ENCODE peak calls at places on chromosomes 1 and 21, in eight cellular contexts. O is endothelial cell of umbilical vein; Y is testis; M is CD8-positive, alpha-beta memory T cell; Q is heart left ventricle; H is psoas muscle; D is A673; N is tibial artery. Z is an unnamed sample. For H3K4me1 and H3K9me3, the result is how much of the 10 kb centered on the place peaks cover.

GRCh38 chr1:61955261-61955660 is 213.0 kb downstream of the PATJ start:
- DNase-seq in O (no peak), Y (no peak), M (no peak), Q (no peak), H (no peak), D (no peak), N (no peak), Z (no peak)

GRCh38 chr1:47682198-47682597 is 244.4 kb downstream of the FOXD2 start:
- DNase-seq in O (no peak), Y (no peak), M (no peak), Q (no peak), H (no peak), D (no peak), N (no peak), Z (no peak)

GRCh38 chr1:181113061-181113695 is 24.7 kb downstream of the IER5 start:
- DNase-seq in O (no peak), Y (no peak), M (no peak), Q (no peak), H (peak), D (no peak), N (no peak), Z (no peak)

GRCh38 chr1:93908394-93909145 is 660 bp downstream of the GCLM start:
- DNase-seq in O (peak), Y (peak), M (peak), Q (peak), H (peak), D (peak), N (peak), Z (peak)

GRCh38 chr1:247362074-247362597 is 30.5 kb upstream of the ZNF496 start:
- DNase-seq in O (no peak), Y (no peak), M (no peak), Q (no peak), H (no peak), D (no peak), N (no peak), Z (no peak)

GRCh38 chr1:20402585-20403422 is 83.2 kb downstream of the CAMK2N1 start:
- DNase-seq in O (no peak), Y (no peak), M (no peak), Q (no peak), H (no peak), D (no peak), N (no peak), Z (no peak)

GRCh38 chr1:223479718-223480425 is 86.7 kb downstream of the CCDC185 start:
- DNase-seq in O (no peak), Y (no peak), M (no peak), Q (no peak), H (no peak), D (no peak), N (no peak), Z (no peak)

GRCh38 chr1:55007626-55008025 is 8.9 kb downstream of the BSND start:
- DNase-seq in O (no peak), Y (no peak), M (no peak), Q (no peak), H (no peak), D (no peak), N (no peak), Z (no peak)

GRCh38 chr1:56584910-56585528 is 5.7 kb upstream of the PLPP3 start:
- DNase-seq in O (peak), Y (peak), M (no peak), Q (no peak), H (no peak), D (peak), N (no peak), Z (no peak)

GRCh38 chr1:17565551-17565971 is 26.1 kb downstream of the ARHGEF10L start:
- DNase-seq in O (no peak), Y (no peak), M (no peak), Q (no peak), H (no peak), D (no peak), N (no peak), Z (no peak)

GRCh38 chr1:118899340-118899739 is 88.8 kb downstream of the TBX15 start:
- DNase-seq in O (no peak), Y (no peak), M (no peak), Q (no peak), H (no peak), D (no peak), N (no peak), Z (no peak)

GRCh38 chr1:8518490-8518801 is 200.5 kb downstream of the SLC45A1 start:
- DNase-seq in O (no peak), Y (no peak), M (no peak), Q (no peak), H (no peak), D (no peak), N (no peak), Z (no peak)
- H3K4me1 ChIP-seq in O (under half), Y (under half), M (under half), Q (under half), H (half or more), D (under half), N (under half), Z (under half)

DNA sequence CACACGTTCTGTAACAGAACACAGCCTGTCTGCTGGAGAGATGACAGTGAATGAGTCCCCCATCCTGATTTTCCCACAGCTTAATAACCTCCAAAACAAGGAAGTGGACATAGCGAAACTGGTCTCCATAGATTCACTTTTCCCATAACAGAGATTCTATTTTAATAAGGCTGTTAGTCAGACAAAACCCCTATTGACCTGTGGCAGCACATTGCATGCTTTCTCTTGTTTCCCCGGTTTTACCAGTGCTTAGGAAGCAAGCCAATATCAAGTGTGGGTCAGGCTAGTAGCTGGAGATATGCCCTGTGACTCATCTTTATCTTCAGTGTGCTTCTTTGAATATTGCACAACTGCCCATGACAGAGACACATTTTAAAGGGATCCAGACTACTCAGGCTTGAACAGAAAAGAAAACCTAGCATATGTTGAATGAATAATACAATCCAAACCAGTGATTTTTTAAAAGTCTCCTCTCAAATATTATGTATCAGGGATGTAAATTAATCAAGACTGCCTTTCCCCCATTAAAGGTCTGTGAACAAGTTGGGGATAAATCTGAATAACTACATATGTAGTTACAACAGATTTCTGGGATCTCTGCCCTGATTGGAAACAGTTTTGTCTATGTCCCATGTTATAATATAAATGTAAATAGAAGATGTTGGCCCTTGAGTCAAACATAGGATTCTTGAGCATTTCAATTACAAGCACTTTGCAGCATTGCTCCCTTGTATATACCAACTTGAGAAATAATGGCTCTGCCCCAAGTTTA is 11.9 kb upstream of the CLDN8 start:
- DNase-seq in O (no peak), Y (no peak), M (no peak), Q (peak), H (no peak), D (peak), N (no peak), Z (no peak)
- H3K9me3 ChIP-seq in O (under half), Y (under half), M (under half), Q (under half), H (under half), D (under half), N (under half), Z (under half)

GRCh38 chr1:229556551-229556950 is 2.0 kb downstream of the ABCB10 start:
- DNase-seq in O (no peak), Y (no peak), M (no peak), Q (no peak), H (no peak), D (no peak), N (no peak), Z (no peak)
- H3K27ac ChIP-seq in O (no peak), Y (no peak), M (no peak), Q (no peak), H (no peak), D (no peak), N (no peak), Z (no peak)

GRCh38 chr21:26072891-26073615 is 97.5 kb downstream of the APP start:
- DNase-seq in O (no peak), Y (no peak), M (no peak), Q (no peak), H (no peak), D (no peak), N (no peak), Z (no peak)
- H3K4me1 ChIP-seq in O (under half), Y (under half), M (under half), Q (under half), H (under half), D (half or more), N (under half), Z (under half)

DNA sequence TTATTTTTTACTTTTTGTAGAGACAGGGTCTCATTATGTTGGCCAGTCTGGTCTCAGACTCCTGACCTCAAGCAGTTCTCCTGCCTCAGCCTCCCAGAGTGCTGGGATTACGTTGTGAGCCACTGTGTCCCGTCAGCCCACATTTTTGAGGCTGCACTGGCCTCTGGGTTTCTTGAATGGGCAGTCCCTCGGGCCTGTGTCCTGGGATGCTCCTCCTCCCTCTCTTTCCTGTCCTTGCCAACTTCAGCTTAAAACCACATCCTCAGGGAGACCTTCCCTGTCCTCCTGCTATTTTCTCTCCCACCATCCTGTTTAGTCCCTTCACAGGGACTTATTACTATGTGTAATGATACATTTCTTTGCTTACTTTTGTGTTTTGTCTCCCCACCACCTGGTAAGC is 31.4 kb upstream of the LYST start:
- DNase-seq in O (no peak), Y (no peak), M (no peak), Q (no peak), H (no peak), D (no peak), N (no peak), Z (no peak)
- H3K9me3 ChIP-seq in O (under half), Y (under half), M (under half), Q (under half), H (under half), D (under half), N (under half), Z (under half)

GRCh38 chr1:92192246-92192645 is 25.5 kb upstream of the C1orf146 start:
- DNase-seq in O (no peak), Y (no peak), M (no peak), Q (no peak), H (no peak), D (no peak), N (no peak), Z (no peak)

GRCh38 chr1:92194516-92194915 is 23.2 kb upstream of the C1orf146 start:
- DNase-seq in O (no peak), Y (no peak), M (no peak), Q (no peak), H (no peak), D (no peak), N (no peak), Z (no peak)

GRCh38 chr1:92186081-92186480 is 31.6 kb upstream of the C1orf146 start:
- DNase-seq in O (no peak), Y (no peak), M (no peak), Q (no peak), H (no peak), D (no peak), N (no peak), Z (no peak)

GRCh38 chr1:92188436-92189255 is 29.1 kb upstream of the C1orf146 start:
- DNase-seq in O (no peak), Y (no peak), M (no peak), Q (no peak), H (no peak), D (peak), N (no peak), Z (no peak)

DNA sequence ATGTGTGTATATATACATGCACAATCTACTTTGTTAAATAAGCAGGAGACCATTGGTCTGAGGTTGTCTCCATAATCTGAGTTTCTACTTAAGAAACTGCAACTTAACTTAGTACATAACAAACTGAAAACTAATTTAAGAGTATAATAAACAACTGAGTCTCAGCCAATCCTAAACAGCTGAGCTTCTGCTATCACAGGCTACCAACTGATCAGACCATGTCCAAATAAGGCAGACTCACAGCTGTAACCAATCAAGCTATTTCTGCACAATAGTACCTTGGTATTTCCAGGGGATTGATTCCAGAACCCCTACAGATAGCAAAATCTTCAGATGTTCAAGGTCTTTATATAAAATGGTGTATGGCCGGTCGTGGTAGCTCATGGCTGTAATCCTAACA is 26.0 kb upstream of the C1orf146 start:
- DNase-seq in O (no peak), Y (no peak), M (no peak), Q (no peak), H (no peak), D (no peak), N (no peak), Z (no peak)
- H3K27ac ChIP-seq in O (no peak), Y (no peak), M (no peak), Q (no peak), H (no peak), D (no peak), N (no peak), Z (no peak)

GRCh38 chr1:226678701-226679100 is 60.4 kb downstream of the ITPKB start:
- DNase-seq in O (no peak), Y (no peak), M (peak), Q (no peak), H (no peak), D (no peak), N (no peak), Z (peak)
- H3K4me1 ChIP-seq in O (under half), Y (half or more), M (half or more), Q (half or more), H (half or more), D (under half), N (under half), Z (half or more)

Z was measured in effector memory CD4-positive, alpha-beta T cell.